ENCODE peak calls at places on chromosomes 3 and 15, in seven cellular contexts. N, R, G, Z, H, W and U are unnamed samples.
A peak's percentile ranks its signal among the peaks of the same experiment; 100 is the strongest.

GRCh38 chr3:131174752-131175151 is 148.1 kb downstream of the NEK11 start:
- DNase-seq in W (peak; percentile 0), Z (peak; percentile 31), H (no peak), N (peak; percentile 8), G (no peak), R (peak; percentile 24), U (no peak)

GRCh38 chr15:98698792-98699191 is 50.5 kb downstream of the IGF1R start:
- DNase-seq in R (no peak), Z (no peak), H (no peak), N (no peak), G (no peak), W (no peak), U (no peak)

GRCh38 chr3:107989651-107990050 is 101.2 kb downstream of the CD47 start:
- DNase-seq in H (no peak), R (no peak), N (no peak), G (no peak), W (no peak), Z (no peak), U (no peak)

GRCh38 chr3:129607391-129608068 is 1.1 kb upstream of the PLXND1 start:
- DNase-seq in N (no peak), Z (no peak), W (no peak), H (no peak), G (no peak), R (no peak), U (no peak)

GRCh38 chr15:89171136-89172072 is 50.0 kb downstream of the RLBP1 start:
- DNase-seq in Z (peak; percentile 62), G (peak; percentile 63), R (peak; percentile 48), N (no peak), H (no peak), W (peak; percentile 49), U (no peak)

GRCh38 chr15:90035095-90035834 is 34.1 kb downstream of the ZNF710 start:
- DNase-seq in H (no peak), N (peak; percentile 44), Z (peak; percentile 60), W (no peak), G (no peak), R (peak; percentile 52), U (no peak)

GRCh38 chr3:15649831-15650230 is 48.3 kb downstream of the BTD start:
- DNase-seq in R (no peak), H (no peak), W (no peak), Z (no peak), G (no peak), N (no peak), U (no peak)

GRCh38 chr15:71451080-71451479 is 335.8 kb downstream of the THSD4 start:
- DNase-seq in W (no peak), H (no peak), G (no peak), Z (peak; percentile 24), N (no peak), R (no peak), U (no peak)

GRCh38 chr15:40097968-40098476 is 10.7 kb downstream of the BMF start:
- DNase-seq in W (no peak), R (no peak), N (no peak), Z (no peak), G (no peak), H (no peak), U (no peak)

GRCh38 chr15:75355369-75355768 is 8.5 kb downstream of the NEIL1 start:
- DNase-seq in R (no peak), W (no peak), G (no peak), N (no peak), Z (no peak), H (no peak), U (no peak)

GRCh38 chr3:173135059-173135458 is 6.0 kb downstream of the SPATA16 start:
- DNase-seq in G (no peak), R (no peak), N (no peak), Z (no peak), H (no peak), W (no peak), U (no peak)

GRCh38 chr3:23174426-23175039 is 28.6 kb upstream of the UBE2E2 start:
- DNase-seq in N (no peak), H (no peak), Z (peak; percentile 66), W (no peak), G (no peak), R (no peak), U (no peak)

GRCh38 chr15:78209646-78210348 is 24.6 kb downstream of the ACSBG1 start:
- DNase-seq in H (no peak), W (no peak), R (no peak), Z (no peak), N (no peak), G (no peak), U (no peak)

GRCh38 chr15:70324001-70324974 is 226.6 kb upstream of the TLE3 start:
- DNase-seq in R (peak; percentile 83), G (no peak), Z (no peak), W (no peak), N (no peak), H (no peak), U (no peak)

GRCh38 chr3:153958635-153959320 is 162.4 kb upstream of the ARHGEF26 start:
- DNase-seq in W (no peak), N (no peak), R (peak; percentile 15), Z (peak; percentile 47), H (no peak), G (no peak), U (no peak)

GRCh38 chr3:78633626-78634025 is 1134.2 kb downstream of the ROBO1 start:
- DNase-seq in R (peak; percentile 3), N (no peak), W (no peak), G (no peak), Z (no peak), H (no peak), U (no peak)

GRCh38 chr3:120678331-120678845 is 3.7 kb downstream of the HGD start:
- DNase-seq in W (peak; percentile 83), Z (peak; percentile 90), N (no peak), G (peak; percentile 11), H (no peak), R (peak; percentile 78), U (peak; percentile 50)

GRCh38 chr3:174937488-174937887 is 78.4 kb downstream of the NAALADL2 start:
- DNase-seq in R (peak; percentile 48), H (no peak), N (no peak), W (no peak), G (no peak), Z (peak; percentile 32), U (no peak)

GRCh38 chr3:72161870-72162617 is 377.1 kb upstream of the PROK2 start:
- DNase-seq in N (no peak), G (peak; percentile 59), R (peak; percentile 23), W (peak; percentile 29), Z (no peak), H (no peak), U (no peak)

GRCh38 chr3:41975421-41976103 is 13.7 kb upstream of the ULK4 start:
- DNase-seq in H (no peak), W (no peak), R (no peak), N (no peak), Z (peak; percentile 78), G (no peak), U (no peak)